ENCODE peak calls at places on chromosomes 6 and 20, in five cellular contexts. One of them, this sample, is unnamed.

GRCh38 chr20:46350986-46351267 is 42.6 kb upstream of the CDH22 start:
- DNase-seq in astrocyte of the spinal cord: no peak
- DNase-seq in cardiac fibroblast: no peak
- DNase-seq in lower leg skin: no peak
- DNase-seq in AG04449: no peak
- DNase-seq in this sample: no peak

GRCh38 chr20:6583134-6583738 is 184.2 kb upstream of the BMP2 start:
- DNase-seq in astrocyte of the spinal cord: peak
- DNase-seq in cardiac fibroblast: peak
- DNase-seq in lower leg skin: no peak
- DNase-seq in AG04449: no peak
- DNase-seq in this sample: no peak

GRCh38 chr6:125952764-125953501 is 3.6 kb upstream of the HINT3 start:
- DNase-seq in astrocyte of the spinal cord: no peak
- DNase-seq in cardiac fibroblast: peak
- DNase-seq in lower leg skin: no peak
- DNase-seq in AG04449: no peak
- DNase-seq in this sample: no peak

GRCh38 chr6:118344014-118344670 is 204.0 kb upstream of the PLN start:
- DNase-seq in astrocyte of the spinal cord: no peak
- DNase-seq in cardiac fibroblast: no peak
- DNase-seq in lower leg skin: no peak
- DNase-seq in AG04449: no peak
- DNase-seq in this sample: no peak

GRCh38 chr20:52948491-52948890 is 23.7 kb upstream of the TSHZ2 start:
- DNase-seq in astrocyte of the spinal cord: no peak
- DNase-seq in cardiac fibroblast: peak
- DNase-seq in lower leg skin: no peak
- DNase-seq in AG04449: no peak
- DNase-seq in this sample: no peak

GRCh38 chr20:38123021-38123587 is 42.0 kb downstream of the TGM2 start:
- DNase-seq in astrocyte of the spinal cord: peak
- DNase-seq in cardiac fibroblast: peak
- DNase-seq in lower leg skin: peak
- DNase-seq in AG04449: no peak
- DNase-seq in this sample: no peak

GRCh38 chr6:158377866-158378265 is 65.6 kb downstream of the TULP4 start:
- DNase-seq in astrocyte of the spinal cord: peak
- DNase-seq in cardiac fibroblast: peak
- DNase-seq in lower leg skin: no peak
- DNase-seq in AG04449: no peak
- DNase-seq in this sample: no peak

GRCh38 chr6:89895273-89895874 is 1.1 kb downstream of the GJA10 start:
- DNase-seq in astrocyte of the spinal cord: peak
- DNase-seq in cardiac fibroblast: peak
- DNase-seq in lower leg skin: no peak
- DNase-seq in AG04449: peak
- DNase-seq in this sample: no peak

GRCh38 chr6:3438190-3439167 is 18.4 kb downstream of the SLC22A23 start:
- DNase-seq in astrocyte of the spinal cord: peak
- DNase-seq in cardiac fibroblast: peak
- DNase-seq in lower leg skin: no peak
- DNase-seq in AG04449: peak
- DNase-seq in this sample: no peak

GRCh38 chr6:116667620-116668019 is 946 bp downstream of the ZUP1 start:
- DNase-seq in astrocyte of the spinal cord: no peak
- DNase-seq in cardiac fibroblast: no peak
- DNase-seq in lower leg skin: no peak
- DNase-seq in AG04449: no peak
- DNase-seq in this sample: no peak

GRCh38 chr6:41683460-41684310 is 45.4 kb downstream of the MDFI start:
- DNase-seq in astrocyte of the spinal cord: peak
- DNase-seq in cardiac fibroblast: peak
- DNase-seq in lower leg skin: peak
- DNase-seq in AG04449: no peak
- DNase-seq in this sample: no peak

GRCh38 chr6:150448221-150448620 is 79.4 kb downstream of the IYD start:
- DNase-seq in astrocyte of the spinal cord: no peak
- DNase-seq in cardiac fibroblast: no peak
- DNase-seq in lower leg skin: no peak
- DNase-seq in AG04449: no peak
- DNase-seq in this sample: no peak

GRCh38 chr20:44897133-44897532 is 11.6 kb downstream of the YWHAB start:
- DNase-seq in astrocyte of the spinal cord: no peak
- DNase-seq in cardiac fibroblast: no peak
- DNase-seq in lower leg skin: no peak
- DNase-seq in AG04449: no peak
- DNase-seq in this sample: no peak

GRCh38 chr20:49045440-49046086 is 549 bp upstream of the CSE1L start:
- DNase-seq in astrocyte of the spinal cord: no peak
- DNase-seq in cardiac fibroblast: peak
- DNase-seq in lower leg skin: peak
- DNase-seq in AG04449: no peak
- DNase-seq in this sample: no peak

GRCh38 chr6:168215121-168215808 is 104.3 kb downstream of the DACT2 start:
- DNase-seq in astrocyte of the spinal cord: no peak
- DNase-seq in cardiac fibroblast: no peak
- DNase-seq in lower leg skin: no peak
- DNase-seq in AG04449: no peak
- DNase-seq in this sample: no peak

GRCh38 chr6:109303149-109303548 is 79.1 kb downstream of the CD164 start:
- DNase-seq in astrocyte of the spinal cord: no peak
- DNase-seq in cardiac fibroblast: no peak
- DNase-seq in lower leg skin: no peak
- DNase-seq in AG04449: no peak
- DNase-seq in this sample: no peak

GRCh38 chr20:64065973-64066341 is 3.0 kb downstream of the TCEA2 start:
- DNase-seq in astrocyte of the spinal cord: peak
- DNase-seq in cardiac fibroblast: peak
- DNase-seq in lower leg skin: no peak
- DNase-seq in AG04449: no peak
- DNase-seq in this sample: no peak

GRCh38 chr20:58171796-58172425 is 56.5 kb downstream of the ANKRD60 start:
- DNase-seq in astrocyte of the spinal cord: no peak
- DNase-seq in cardiac fibroblast: no peak
- DNase-seq in lower leg skin: no peak
- DNase-seq in AG04449: no peak
- DNase-seq in this sample: no peak